ENCODE peak calls at places on chromosomes 7 and 10, in nine cellular contexts. S is pancreas, B is body of pancreas, U is GM13977, J is endothelial cell, I is astrocyte, L is tibial nerve, O is fibroblast of mammary gland, V is IMR-90. M is an unnamed sample.

GRCh38 chr10:130656187-130656575 is 520.0 kb downstream of the GLRX3 start:
- DNase-seq in J (no peak), S (no peak), I (no peak), V (no peak), B (no peak), O (no peak), U (no peak), L (no peak), M (no peak)

GRCh38 chr10:16989826-16990293 is 139.8 kb downstream of the CUBN start:
- DNase-seq in S (no peak), V (no peak), L (no peak), B (no peak), J (no peak), U (no peak), I (peak; percentile 90), O (no peak), M (no peak)

GRCh38 chr7:43764039-43764789 is 5.7 kb downstream of the BLVRA start:
- DNase-seq in I (no peak), V (no peak), B (peak; percentile 59), L (peak; percentile 44), J (no peak), O (peak; percentile 51), S (no peak), U (peak; percentile 50), M (peak; percentile 75)

GRCh38 chr7:27547401-27547800 is 115.3 kb downstream of the HIBADH start:
- DNase-seq in U (no peak), I (peak; percentile 64), B (no peak), L (no peak), V (peak; percentile 69), O (peak; percentile 27), J (no peak), S (no peak), M (no peak)

GRCh38 chr7:65308300-65308678 is 65.4 kb upstream of the ZNF92 start:
- DNase-seq in O (no peak), I (no peak), L (no peak), U (no peak), V (no peak), B (peak; percentile 65), J (no peak), S (no peak), M (no peak)

GRCh38 chr7:33421384-33421783 is 292.0 kb downstream of the BBS9 start:
- DNase-seq in U (no peak), L (no peak), B (no peak), S (no peak), V (peak; percentile 39), I (no peak), O (peak; percentile 54), J (no peak), M (no peak)

GRCh38 chr10:114271014-114271778 is 32.1 kb downstream of the VWA2 start:
- DNase-seq in O (no peak), I (no peak), S (no peak), V (no peak), L (no peak), B (peak; percentile 26), J (no peak), U (no peak), M (no peak)

GRCh38 chr10:18968196-18968595 is 80.4 kb upstream of the MALRD1 start:
- DNase-seq in J (no peak), U (no peak), S (no peak), V (no peak), L (no peak), I (peak; percentile 67), O (no peak), B (no peak), M (no peak)

GRCh38 chr7:124698964-124699363 is 66.6 kb downstream of the GPR37 start:
- DNase-seq in U (no peak), I (no peak), O (no peak), B (no peak), V (no peak), S (no peak), J (no peak), L (no peak), M (no peak)

GRCh38 chr7:66739953-66740301 is 606 bp upstream of the RABGEF1 start:
- DNase-seq in I (no peak), L (no peak), B (peak; percentile 13), S (no peak), O (no peak), J (peak; percentile 9), V (no peak), U (no peak), M (no peak)

GRCh38 chr7:99090811-99091582 is 52.9 kb downstream of the SMURF1 start:
- DNase-seq in S (no peak), V (peak; percentile 20), B (no peak), L (no peak), O (peak; percentile 31), J (no peak), I (peak; percentile 58), U (no peak), M (no peak)

GRCh38 chr10:97549587-97550322 is 22.8 kb upstream of the ANKRD2 start:
- DNase-seq in U (no peak), L (no peak), J (no peak), B (no peak), I (no peak), V (no peak), O (no peak), S (no peak), M (no peak)

GRCh38 chr7:44218418-44219201 is 17.8 kb downstream of the YKT6 start:
- DNase-seq in U (no peak), J (peak; percentile 64), S (peak; percentile 50), I (no peak), L (peak; percentile 6), O (no peak), B (no peak), V (no peak), M (no peak)

GRCh38 chr10:132866601-132867381 is 75.6 kb downstream of the CFAP46 start:
- DNase-seq in V (no peak), S (peak; percentile 44), I (no peak), B (peak; percentile 0), U (no peak), O (no peak), L (peak; percentile 8), J (no peak), M (no peak)

GRCh38 chr7:87505122-87505521 is 29.6 kb upstream of the ABCB4 start:
- DNase-seq in B (no peak), J (no peak), U (no peak), I (no peak), O (no peak), L (no peak), S (no peak), V (peak; percentile 3), M (no peak)

GRCh38 chr10:67921065-67921464 is 36.6 kb downstream of the SIRT1 start:
- DNase-seq in S (no peak), B (no peak), J (no peak), O (no peak), U (no peak), V (no peak), L (no peak), I (no peak), M (no peak)
- TF ChIP-seq CTCF in S (no peak), B (no peak), J (no peak), O (no peak), U (no peak), V (no peak), L (no peak), I (no peak), M (no peak)

GRCh38 chr10:112680586-112680985 is 233.6 kb downstream of the VTI1A start:
- DNase-seq in S (no peak), I (no peak), O (no peak), B (no peak), L (no peak), J (no peak), U (no peak), V (no peak), M (no peak)
- TF ChIP-seq CTCF in S (no peak), I (no peak), O (no peak), B (no peak), L (no peak), J (no peak), U (no peak), V (no peak), M (no peak)

DNA sequence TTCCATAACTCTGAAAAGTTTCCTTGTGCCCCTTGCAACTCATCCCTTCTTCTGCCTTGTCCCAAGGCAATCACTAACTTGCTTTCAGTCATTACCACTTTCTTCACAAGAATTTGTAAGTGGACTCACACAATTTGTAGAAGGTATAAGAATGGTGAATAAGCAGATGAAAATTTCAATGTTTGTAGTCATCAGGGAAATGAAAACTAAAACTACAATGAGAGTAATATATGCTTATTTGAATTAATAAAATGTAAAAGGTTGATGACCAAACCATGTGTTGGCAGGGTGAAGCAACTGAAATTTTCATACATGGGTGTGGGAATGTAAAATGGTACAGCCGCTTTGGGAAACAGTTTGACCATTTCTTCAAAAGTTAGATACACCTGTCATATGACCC is 79.7 kb downstream of the GNAT3 start:
- DNase-seq in V (peak; percentile 57), B (no peak), L (no peak), J (no peak), S (no peak), I (no peak), O (no peak), U (no peak), M (no peak)
- TF ChIP-seq CTCF in V (no peak), B (no peak), L (no peak), J (no peak), S (no peak), I (no peak), O (no peak), U (no peak), M (no peak)

GRCh38 chr10:44949127-44949802 is 10.3 kb upstream of the RASSF4 start:
- DNase-seq in O (no peak), U (no peak), L (no peak), B (no peak), I (no peak), J (no peak), S (no peak), V (no peak), M (no peak)
- TF ChIP-seq CTCF in O (peak; percentile 1), U (no peak), L (peak; percentile 11), B (no peak), I (no peak), J (no peak), S (no peak), V (no peak), M (no peak)

DNA sequence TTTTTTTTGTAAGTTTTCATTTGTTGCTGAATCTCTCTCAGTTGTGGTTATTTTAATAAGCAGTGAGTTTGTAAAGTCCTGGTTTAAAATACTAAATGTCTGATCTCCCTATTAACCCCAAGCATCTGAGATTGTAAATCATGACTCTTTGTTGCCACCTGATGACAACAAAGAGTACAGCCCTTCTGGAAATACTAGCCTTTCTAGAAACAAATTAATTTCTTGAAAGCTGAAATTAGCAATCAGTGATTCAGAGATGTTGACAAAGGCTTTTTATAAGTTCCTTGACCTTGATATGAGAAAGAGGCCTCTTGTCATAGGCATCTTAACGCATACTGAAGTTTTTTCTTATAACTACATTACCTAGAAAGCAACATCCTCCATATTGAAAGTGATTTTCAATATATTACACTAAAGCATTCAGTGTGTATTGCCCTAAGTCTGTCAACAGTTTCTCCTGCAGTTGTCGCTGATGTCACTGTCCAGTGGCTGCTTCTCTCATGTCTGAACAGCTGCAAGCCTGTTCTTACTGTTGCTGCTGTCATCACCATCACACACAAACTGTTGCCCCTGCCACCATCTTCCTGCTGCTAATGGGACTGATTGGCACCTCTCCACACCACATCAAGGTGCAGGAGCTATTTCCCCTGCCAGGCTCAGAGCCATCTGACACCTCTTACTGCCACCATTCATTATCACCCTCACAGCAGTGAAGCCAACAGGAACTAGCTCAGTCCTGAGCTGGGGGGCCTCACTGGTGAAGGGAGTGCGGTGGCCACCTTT is 95.1 kb upstream of the LRGUK start:
- DNase-seq in O (peak; percentile 4), V (peak; percentile 4), U (no peak), J (no peak), S (no peak), B (no peak), I (no peak), L (no peak), M (peak; percentile 12)
- TF ChIP-seq CTCF in O (peak; percentile 11), V (peak; percentile 18), U (no peak), J (peak; percentile 20), S (no peak), B (no peak), I (peak; percentile 4), L (no peak), M (no peak)

GRCh38 chr7:116113310-116113709 is 82.7 kb upstream of the TFEC start:
- DNase-seq in J (no peak), I (no peak), S (no peak), B (no peak), L (no peak), O (no peak), U (no peak), V (no peak), M (no peak)
- TF ChIP-seq CTCF in J (no peak), I (no peak), S (no peak), B (no peak), L (no peak), O (no peak), U (no peak), V (no peak), M (no peak)

M was measured in activated CD8-positive, alpha-beta T cell treated with anti-CD3 and anti-CD28 coated beads for 36 hours.